ENCODE peak calls at places on chromosomes 5 and 9, in six cellular contexts. One of them, this sample, is unnamed.

GRCh38 chr5:54002183-54002770 is 308.1 kb downstream of the ARL15 start:
- DNase-seq in fibroblast of mammary gland: peak; percentile 26
- DNase-seq in BE2C: no peak
- DNase-seq in uterus: no peak
- DNase-seq in HCT116: no peak
- DNase-seq in PC-9: no peak
- DNase-seq in this sample: no peak

GRCh38 chr5:172840077-172840777 is 6.2 kb downstream of the ERGIC1 start:
- DNase-seq in fibroblast of mammary gland: peak; percentile 55
- DNase-seq in BE2C: no peak
- DNase-seq in uterus: no peak
- DNase-seq in HCT116: no peak
- DNase-seq in PC-9: no peak
- DNase-seq in this sample: no peak

GRCh38 chr5:62093981-62094380 is 212.0 kb upstream of the KIF2A start:
- DNase-seq in fibroblast of mammary gland: peak; percentile 16
- DNase-seq in BE2C: peak; percentile 67
- DNase-seq in uterus: no peak
- DNase-seq in HCT116: no peak
- DNase-seq in PC-9: no peak
- DNase-seq in this sample: peak; percentile 42

GRCh38 chr5:159850192-159850573 is 66.1 kb upstream of the ADRA1B start:
- DNase-seq in fibroblast of mammary gland: peak; percentile 90
- DNase-seq in BE2C: no peak
- DNase-seq in uterus: peak; percentile 88
- DNase-seq in HCT116: no peak
- DNase-seq in PC-9: peak; percentile 45
- DNase-seq in this sample: peak; percentile 89

GRCh38 chr5:63911871-63912270 is 50.4 kb downstream of the HTR1A start:
- DNase-seq in fibroblast of mammary gland: no peak
- DNase-seq in BE2C: no peak
- DNase-seq in uterus: no peak
- DNase-seq in HCT116: no peak
- DNase-seq in PC-9: no peak
- DNase-seq in this sample: no peak

GRCh38 chr5:135966790-135967189 is 12.0 kb upstream of the LECT2 start:
- DNase-seq in fibroblast of mammary gland: no peak
- DNase-seq in BE2C: no peak
- DNase-seq in uterus: no peak
- DNase-seq in HCT116: no peak
- DNase-seq in PC-9: no peak
- DNase-seq in this sample: no peak

GRCh38 chr9:99345936-99346335 is 123.9 kb downstream of the SEC61B start:
- DNase-seq in fibroblast of mammary gland: peak; percentile 79
- DNase-seq in BE2C: no peak
- DNase-seq in uterus: no peak
- DNase-seq in HCT116: no peak
- DNase-seq in PC-9: no peak
- DNase-seq in this sample: peak; percentile 83

GRCh38 chr9:3874472-3875370 is 348.9 kb upstream of the RFX3 start:
- DNase-seq in fibroblast of mammary gland: no peak
- DNase-seq in BE2C: no peak
- DNase-seq in uterus: no peak
- DNase-seq in HCT116: no peak
- DNase-seq in PC-9: no peak
- DNase-seq in this sample: no peak

GRCh38 chr9:113930384-113930783 is 54.3 kb downstream of the ZNF618 start:
- DNase-seq in fibroblast of mammary gland: no peak
- DNase-seq in BE2C: no peak
- DNase-seq in uterus: no peak
- DNase-seq in HCT116: no peak
- DNase-seq in PC-9: no peak
- DNase-seq in this sample: no peak

DNA sequence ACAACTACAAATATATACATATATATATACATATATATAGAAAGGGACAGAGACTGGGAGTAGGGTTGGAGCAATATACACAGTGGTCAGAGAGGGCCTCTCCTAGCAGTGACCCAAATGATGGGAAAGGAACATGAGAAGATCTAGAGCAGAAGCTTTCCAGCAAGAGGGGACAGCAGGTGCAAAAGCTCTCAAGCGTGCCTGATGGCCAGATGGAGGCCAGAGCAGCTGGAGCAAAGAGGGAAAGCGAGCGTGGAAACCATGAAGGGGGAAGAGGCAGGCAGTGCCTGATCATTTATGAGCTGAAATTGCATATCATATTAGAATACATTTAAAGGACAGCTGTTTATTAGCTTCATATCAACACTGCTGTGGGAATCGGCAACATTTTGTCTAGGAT is 7.6 kb upstream of the GRPEL2 start:
- DNase-seq in fibroblast of mammary gland: no peak
- DNase-seq in BE2C: peak; percentile 51
- DNase-seq in uterus: no peak
- DNase-seq in HCT116: no peak
- DNase-seq in PC-9: no peak
- DNase-seq in this sample: no peak
- H3K4me3 ChIP-seq in fibroblast of mammary gland: no peak overlapping the region
- H3K4me3 ChIP-seq in BE2C: no peak overlapping the region
- H3K4me3 ChIP-seq in uterus: no peak overlapping the region
- H3K4me3 ChIP-seq in HCT116: no peak overlapping the region
- H3K4me3 ChIP-seq in PC-9: no peak overlapping the region
- H3K4me3 ChIP-seq in this sample: no peak overlapping the region

GRCh38 chr9:27548055-27548741 is 18.6 kb upstream of the MOB3B start:
- DNase-seq in fibroblast of mammary gland: peak; percentile 60
- DNase-seq in BE2C: no peak
- DNase-seq in uterus: no peak
- DNase-seq in HCT116: peak; percentile 19
- DNase-seq in PC-9: no peak
- DNase-seq in this sample: no peak
- TF ChIP-seq CTCF in fibroblast of mammary gland: peak; percentile 52
- TF ChIP-seq CTCF in BE2C: peak; percentile 61
- TF ChIP-seq CTCF in uterus: peak; percentile 65
- TF ChIP-seq CTCF in HCT116: peak; percentile 33
- TF ChIP-seq CTCF in PC-9: peak; percentile 47
- TF ChIP-seq CTCF in this sample: peak; percentile 37

GRCh38 chr9:93458702-93459101 is 5.3 kb upstream of the FAM120AOS start:
- DNase-seq in fibroblast of mammary gland: no peak
- DNase-seq in BE2C: no peak
- DNase-seq in uterus: no peak
- DNase-seq in HCT116: no peak
- DNase-seq in PC-9: no peak
- DNase-seq in this sample: no peak
- H3K4me3 ChIP-seq in fibroblast of mammary gland: no peak overlapping the region
- H3K4me3 ChIP-seq in BE2C: no peak overlapping the region
- H3K4me3 ChIP-seq in uterus: no peak overlapping the region
- H3K4me3 ChIP-seq in HCT116: no peak overlapping the region
- H3K4me3 ChIP-seq in PC-9: no peak overlapping the region
- H3K4me3 ChIP-seq in this sample: no peak overlapping the region

GRCh38 chr5:169157064-169157463 is 143.9 kb downstream of the SLIT3 start:
- DNase-seq in fibroblast of mammary gland: no peak
- DNase-seq in BE2C: no peak
- DNase-seq in uterus: no peak
- DNase-seq in HCT116: no peak
- DNase-seq in PC-9: no peak
- DNase-seq in this sample: no peak

GRCh38 chr5:169161022-169161680 is 139.8 kb downstream of the SLIT3 start:
- DNase-seq in fibroblast of mammary gland: peak; percentile 95
- DNase-seq in BE2C: no peak
- DNase-seq in uterus: peak; percentile 90
- DNase-seq in HCT116: no peak
- DNase-seq in PC-9: no peak
- DNase-seq in this sample: peak; percentile 91

GRCh38 chr5:169162407-169162806 is 138.5 kb downstream of the SLIT3 start:
- DNase-seq in fibroblast of mammary gland: peak; percentile 89
- DNase-seq in BE2C: no peak
- DNase-seq in uterus: no peak
- DNase-seq in HCT116: no peak
- DNase-seq in PC-9: no peak
- DNase-seq in this sample: peak; percentile 84

GRCh38 chr5:169158764-169159163 is 142.2 kb downstream of the SLIT3 start:
- DNase-seq in fibroblast of mammary gland: no peak
- DNase-seq in BE2C: no peak
- DNase-seq in uterus: no peak
- DNase-seq in HCT116: no peak
- DNase-seq in PC-9: no peak
- DNase-seq in this sample: no peak

DNA sequence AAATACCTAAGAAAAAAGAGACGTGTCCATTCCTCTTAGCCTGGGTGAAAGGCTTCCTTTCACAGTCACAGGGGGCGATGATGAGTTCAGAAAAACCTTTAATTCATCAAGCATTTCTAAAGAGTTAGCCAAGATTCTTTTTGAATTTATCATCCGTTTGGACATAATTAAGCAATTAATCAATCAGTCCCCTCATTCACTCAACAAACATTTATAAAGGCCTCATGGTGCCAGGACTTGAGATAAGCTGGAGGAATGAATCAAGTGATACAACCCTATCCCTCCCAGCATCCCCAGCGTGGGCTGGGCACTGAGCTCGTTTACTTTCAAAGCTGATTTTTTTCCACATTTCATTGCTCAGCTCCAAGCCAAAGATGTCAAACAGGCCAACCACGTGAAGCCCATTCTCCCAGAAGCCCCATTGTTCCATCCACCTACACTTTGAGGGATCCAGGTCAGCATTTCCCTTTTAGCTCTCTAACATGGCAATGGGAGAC is 140.5 kb downstream of the SLIT3 start:
- DNase-seq in fibroblast of mammary gland: peak; percentile 60
- DNase-seq in BE2C: no peak
- DNase-seq in uterus: peak; percentile 61
- DNase-seq in HCT116: no peak
- DNase-seq in PC-9: no peak
- DNase-seq in this sample: peak; percentile 54
- TF ChIP-seq CTCF in fibroblast of mammary gland: peak; percentile 45
- TF ChIP-seq CTCF in BE2C: peak; percentile 35
- TF ChIP-seq CTCF in uterus: no peak
- TF ChIP-seq CTCF in HCT116: no peak
- TF ChIP-seq CTCF in PC-9: no peak
- TF ChIP-seq CTCF in this sample: peak; percentile 48

GRCh38 chr5:134420326-134420725 is 8.6 kb upstream of the CDKN2AIPNL start:
- DNase-seq in fibroblast of mammary gland: peak; percentile 39
- DNase-seq in BE2C: no peak
- DNase-seq in uterus: no peak
- DNase-seq in HCT116: no peak
- DNase-seq in PC-9: no peak
- DNase-seq in this sample: peak; percentile 74
- H3K4me3 ChIP-seq in fibroblast of mammary gland: no peak overlapping the region
- H3K4me3 ChIP-seq in BE2C: no peak overlapping the region
- H3K4me3 ChIP-seq in uterus: no peak overlapping the region
- H3K4me3 ChIP-seq in HCT116: no peak overlapping the region
- H3K4me3 ChIP-seq in PC-9: no peak overlapping the region
- H3K4me3 ChIP-seq in this sample: no peak overlapping the region

This sample was measured in foreskin fibroblast.